ENCODE peak calls at places on chromosomes 3 and 15, in five cellular contexts. W, X, B, G and H are unnamed samples.

GRCh38 chr3:7959094-7959493 is 542.5 kb upstream of the LMCD1 start:
- DNase-seq in X (no peak), G (no peak), W (no peak), B (no peak), H (no peak)

GRCh38 chr15:87752250-87752951 is 504.1 kb downstream of the NTRK3 start:
- DNase-seq in X (no peak), W (peak), B (no peak), G (no peak), H (no peak)

GRCh38 chr15:95196176-95196915 is 965.0 kb downstream of the MCTP2 start:
- DNase-seq in G (no peak), W (no peak), B (no peak), X (no peak), H (no peak)

GRCh38 chr3:111595239-111595638 is at the start of gene ZBED2:
- DNase-seq in G (no peak), B (no peak), W (no peak), X (no peak), H (no peak)

GRCh38 chr15:82944840-82945239 is 7.7 kb downstream of the HOMER2 start:
- DNase-seq in W (no peak), G (no peak), X (no peak), B (no peak), H (no peak)

GRCh38 chr3:48371651-48372376 is at the start of gene FBXW12:
- DNase-seq in X (no peak), G (no peak), B (no peak), W (no peak), H (no peak)

GRCh38 chr3:8739757-8740508 is 6.3 kb downstream of the CAV3 start:
- DNase-seq in X (no peak), B (peak), W (peak), G (no peak), H (no peak)

GRCh38 chr3:45321607-45322391 is 66.6 kb upstream of the LARS2 start:
- DNase-seq in B (no peak), W (no peak), G (no peak), X (no peak), H (no peak)

GRCh38 chr3:193830791-193831191 is 237.8 kb downstream of the OPA1 start:
- DNase-seq in W (no peak), X (no peak), G (no peak), B (no peak), H (no peak)

GRCh38 chr3:123723527-123724168 is 138.8 kb upstream of the HACD2 start:
- DNase-seq in B (peak), G (no peak), X (no peak), W (peak), H (peak)

GRCh38 chr3:59731909-59732308 is 682.1 kb upstream of the CFAP20DC start:
- DNase-seq in W (no peak), X (no peak), G (no peak), B (no peak), H (no peak)

GRCh38 chr3:72990701-72991395 is 5.8 kb upstream of the PPP4R2 start:
- DNase-seq in G (no peak), B (no peak), W (no peak), X (no peak), H (no peak)

GRCh38 chr3:172776049-172776717 is 25.7 kb downstream of the ECT2 start:
- DNase-seq in W (peak), G (no peak), B (no peak), X (no peak), H (no peak)

GRCh38 chr3:148790370-148790769 is 37.2 kb upstream of the CPB1 start:
- DNase-seq in X (no peak), B (no peak), W (no peak), G (no peak), H (no peak)

GRCh38 chr15:61994216-61994615 is 66.0 kb downstream of the VPS13C start:
- DNase-seq in X (no peak), G (no peak), B (no peak), W (peak), H (no peak)

GRCh38 chr15:92984161-92984560 is 84.0 kb downstream of the CHD2 start:
- DNase-seq in W (no peak), B (no peak), G (no peak), X (no peak), H (no peak)

GRCh38 chr3:126911162-126912026 is 71.5 kb upstream of the PLXNA1 start:
- DNase-seq in B (peak), G (peak), W (peak), X (peak), H (peak)

GRCh38 chr3:184145120-184145524 is 10.0 kb downstream of the EIF2B5 start:
- DNase-seq in W (peak), X (peak), B (peak), G (peak), H (peak)

GRCh38 chr15:79680721-79681120 is 216.1 kb downstream of the MTHFS start:
- DNase-seq in W (peak), B (no peak), G (no peak), X (no peak), H (no peak)

GRCh38 chr15:23846218-23846617 is 159.1 kb upstream of the NDN start:
- DNase-seq in B (no peak), W (no peak), G (no peak), X (no peak), H (no peak)

GRCh38 chr3:183491923-183492848 is 63.3 kb downstream of the KLHL6 start:
- DNase-seq in B (no peak), X (no peak), W (no peak), G (no peak), H (no peak)

GRCh38 chr15:75112278-75112847 is 89.0 kb downstream of the PPCDC start:
- DNase-seq in B (no peak), X (no peak), W (no peak), G (no peak), H (no peak)

GRCh38 chr15:52728899-52729298 is 49.7 kb upstream of the ATOSA start:
- DNase-seq in W (peak), X (no peak), B (no peak), G (no peak), H (no peak)

GRCh38 chr15:56805466-56806146 is 72.3 kb upstream of the ZNF280D start:
- DNase-seq in G (no peak), X (no peak), W (peak), B (peak), H (no peak)

GRCh38 chr15:74291101-74292071 is 55.3 kb downstream of the CCDC33 start:
- DNase-seq in W (peak), B (peak), G (peak), X (peak), H (peak)

GRCh38 chr3:93991286-93992030 is 11.5 kb downstream of the ARL13B start:
- DNase-seq in X (no peak), G (no peak), W (no peak), B (no peak), H (no peak)